ENCODE peak calls at places on chromosomes 16 and 17, in five cellular contexts. M, W, U, A and O are unnamed samples. For H3K27me3, the result is how much of the 10 kb centered on the place peaks cover.

GRCh38 chr17:3474212-3474611 is 1.6 kb upstream of the ASPA start:
- DNase-seq in M (no peak), W (no peak), U (no peak), A (no peak), O (no peak)

GRCh38 chr16:77955127-77955526 is 67.2 kb upstream of the CLEC3A start:
- DNase-seq in M (no peak), W (no peak), U (no peak), A (no peak), O (no peak)

GRCh38 chr16:83068686-83069085 is 441.9 kb downstream of the CDH13 start:
- DNase-seq in M (no peak), W (no peak), U (no peak), A (peak), O (no peak)

GRCh38 chr17:9332164-9332527 is 243.5 kb downstream of the STX8 start:
- DNase-seq in M (no peak), W (no peak), U (no peak), A (no peak), O (no peak)

GRCh38 chr17:67157732-67158639 is 87.0 kb downstream of the HELZ start:
- DNase-seq in M (no peak), W (no peak), U (no peak), A (peak), O (no peak)

GRCh38 chr17:13562271-13562800 is 39.4 kb downstream of the HS3ST3A1 start:
- DNase-seq in M (no peak), W (peak), U (no peak), A (peak), O (no peak)

GRCh38 chr17:48767263-48767774 is 38.8 kb upstream of the HOXB13 start:
- DNase-seq in M (no peak), W (no peak), U (no peak), A (no peak), O (no peak)

GRCh38 chr17:36546418-36547093 is 1.8 kb downstream of the GGNBP2 start:
- DNase-seq in M (no peak), W (no peak), U (no peak), A (no peak), O (no peak)

GRCh38 chr17:77694391-77695363 is 263.8 kb upstream of the TNRC6C start:
- DNase-seq in M (no peak), W (no peak), U (no peak), A (no peak), O (no peak)

GRCh38 chr16:57471852-57472664 is 9.6 kb downstream of the POLR2C start:
- DNase-seq in M (no peak), W (no peak), U (no peak), A (no peak), O (no peak)

GRCh38 chr17:15966183-15966878 is 21.4 kb downstream of the ADORA2B start:
- DNase-seq in M (no peak), W (no peak), U (no peak), A (peak), O (no peak)

GRCh38 chr16:14284371-14284770 is 213.3 kb downstream of the MRTFB start:
- DNase-seq in M (no peak), W (no peak), U (no peak), A (no peak), O (no peak)

GRCh38 chr17:28524476-28525415 is 18.6 kb downstream of the FOXN1 start:
- DNase-seq in M (no peak), W (peak), U (no peak), A (peak), O (peak)

GRCh38 chr16:16151315-16151714 is 72.0 kb downstream of the ABCC6 start:
- DNase-seq in M (no peak), W (no peak), U (no peak), A (peak), O (no peak)
- TF ChIP-seq CTCF in M (no peak), W (no peak), U (no peak), A (no peak), O (no peak)

GRCh38 chr16:71430744-71431143 is 11.1 kb downstream of the TLE7 start:
- DNase-seq in M (no peak), W (no peak), U (no peak), A (no peak), O (no peak)
- H3K27me3 ChIP-seq in M (under half), W (under half), U (under half), A (under half), O (under half)

GRCh38 chr16:30377812-30378235 is 3.2 kb downstream of the MYL11 start:
- DNase-seq in M (peak), W (peak), U (peak), A (peak), O (no peak)

GRCh38 chr16:30380072-30380471 is 2.3 kb downstream of the SEPTIN1 start:
- DNase-seq in M (no peak), W (no peak), U (no peak), A (no peak), O (no peak)

GRCh38 chr16:30377050-30377811 is 2.6 kb downstream of the MYL11 start:
- DNase-seq in M (no peak), W (no peak), U (no peak), A (no peak), O (no peak)

GRCh38 chr16:30379165-30379783 is 3.1 kb downstream of the SEPTIN1 start:
- DNase-seq in M (no peak), W (no peak), U (no peak), A (no peak), O (no peak)

GRCh38 chr16:30378236-30379164 is 3.9 kb downstream of the SEPTIN1 start:
- DNase-seq in M (peak), W (peak), U (peak), A (peak), O (peak)
- TF ChIP-seq CTCF in M (peak), W (peak), U (no peak), A (peak), O (peak)

GRCh38 chr16:85988306-85988705 is 89.3 kb downstream of the IRF8 start:
- DNase-seq in M (no peak), W (no peak), U (no peak), A (no peak), O (no peak)

GRCh38 chr16:85988723-85989313 is 89.9 kb downstream of the IRF8 start:
- DNase-seq in M (no peak), W (no peak), U (no peak), A (no peak), O (no peak)

GRCh38 chr16:85984947-85985451 is 86.0 kb downstream of the IRF8 start:
- DNase-seq in M (no peak), W (no peak), U (no peak), A (no peak), O (no peak)

GRCh38 chr16:85987750-85988078 is 88.8 kb downstream of the IRF8 start:
- DNase-seq in M (no peak), W (no peak), U (no peak), A (no peak), O (no peak)

DNA sequence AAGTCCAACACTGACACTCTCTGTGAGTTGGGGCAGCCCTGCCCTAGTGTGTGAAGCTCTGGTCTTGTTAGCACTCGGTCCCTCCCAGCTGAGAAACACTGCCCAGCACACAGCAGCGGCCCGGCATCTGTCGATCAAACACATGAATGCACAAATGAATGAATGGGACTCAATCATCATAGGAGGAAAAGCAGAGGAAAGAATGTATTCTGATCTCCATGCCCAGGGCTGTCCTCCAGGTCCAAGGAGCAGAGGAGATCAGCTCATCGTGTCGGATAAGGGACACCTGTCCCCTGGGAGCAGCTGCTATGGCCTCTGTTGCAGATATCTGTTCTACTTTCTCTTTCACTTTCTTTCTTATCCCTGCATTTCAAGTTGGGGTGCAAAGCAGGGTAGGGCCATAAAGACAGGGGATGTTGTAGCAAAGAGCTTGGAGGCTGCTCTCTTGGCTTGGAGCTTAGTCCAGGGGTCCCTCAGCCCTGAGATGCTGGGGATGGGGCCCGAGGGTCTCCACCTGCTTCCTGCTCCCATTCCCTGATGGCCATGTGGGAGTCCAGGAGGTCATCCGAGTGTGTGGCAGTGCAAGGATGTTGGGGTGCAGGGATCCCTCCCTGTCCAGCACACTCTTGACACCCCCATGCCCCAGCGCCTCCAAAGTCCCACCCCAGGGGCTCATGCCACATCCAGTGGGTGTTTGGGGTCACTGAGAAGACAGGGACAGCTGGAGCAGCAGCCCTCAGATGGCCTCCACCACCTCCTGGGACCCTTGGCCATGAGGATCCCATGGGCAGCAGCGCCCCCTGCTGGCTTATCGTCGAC is 88.2 kb downstream of the IRF8 start:
- DNase-seq in M (no peak), W (no peak), U (no peak), A (no peak), O (no peak)
- H3K27me3 ChIP-seq in M (under half), W (under half), U (under half), A (half or more), O (under half)

GRCh38 chr17:19339341-19339815 is 23.1 kb downstream of the B9D1 start:
- DNase-seq in M (no peak), W (no peak), U (no peak), A (peak), O (no peak)

GRCh38 chr17:19335951-19336631 is 26.4 kb downstream of the B9D1 start:
- DNase-seq in M (no peak), W (no peak), U (no peak), A (no peak), O (no peak)

GRCh38 chr17:19337712-19338023 is 24.9 kb downstream of the B9D1 start:
- DNase-seq in M (no peak), W (no peak), U (no peak), A (no peak), O (no peak)

GRCh38 chr17:19338031-19338990 is 24.2 kb downstream of the B9D1 start:
- DNase-seq in M (no peak), W (peak), U (no peak), A (peak), O (no peak)

DNA sequence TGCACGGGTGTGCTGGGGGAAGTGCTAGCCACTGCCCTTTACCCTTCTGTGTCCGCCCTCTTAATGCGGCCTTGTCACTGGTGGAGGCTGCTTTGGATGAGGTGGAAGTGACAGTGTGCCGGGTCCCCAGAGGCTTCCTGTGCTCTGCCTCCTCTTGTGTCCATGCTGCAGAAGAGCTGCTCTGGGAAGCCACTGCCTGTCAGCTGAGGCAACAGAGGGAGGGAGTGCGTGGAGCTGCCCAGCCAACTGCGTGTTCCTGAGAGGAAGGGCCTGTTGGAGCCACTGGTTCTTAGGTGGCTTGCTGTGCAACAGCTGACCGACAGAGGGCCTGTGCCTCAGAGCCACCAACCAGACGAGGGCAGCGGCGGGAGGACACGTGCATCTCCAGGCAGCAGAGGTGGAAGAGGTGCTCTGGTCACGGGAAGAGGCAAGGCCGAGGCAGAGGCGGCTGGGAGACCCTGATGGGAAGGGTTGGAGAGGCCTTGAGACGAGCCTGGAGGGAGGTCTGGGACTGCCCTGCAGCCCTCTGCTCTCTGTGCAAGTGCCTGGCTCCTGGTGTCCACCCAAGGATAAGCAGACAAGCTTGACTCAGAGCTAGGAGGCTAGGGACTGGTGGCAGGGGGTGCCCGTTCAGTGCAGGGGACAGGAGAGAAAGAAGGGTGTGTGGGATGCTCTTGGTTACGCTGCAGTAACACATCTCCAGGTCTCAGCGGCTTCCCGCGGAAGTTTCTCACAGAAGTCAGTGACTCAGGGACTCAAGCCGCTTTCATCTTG is 25.4 kb downstream of the B9D1 start:
- DNase-seq in M (no peak), W (no peak), U (no peak), A (no peak), O (no peak)
- TF ChIP-seq CTCF in M (peak), W (no peak), U (no peak), A (no peak), O (no peak)

DNA sequence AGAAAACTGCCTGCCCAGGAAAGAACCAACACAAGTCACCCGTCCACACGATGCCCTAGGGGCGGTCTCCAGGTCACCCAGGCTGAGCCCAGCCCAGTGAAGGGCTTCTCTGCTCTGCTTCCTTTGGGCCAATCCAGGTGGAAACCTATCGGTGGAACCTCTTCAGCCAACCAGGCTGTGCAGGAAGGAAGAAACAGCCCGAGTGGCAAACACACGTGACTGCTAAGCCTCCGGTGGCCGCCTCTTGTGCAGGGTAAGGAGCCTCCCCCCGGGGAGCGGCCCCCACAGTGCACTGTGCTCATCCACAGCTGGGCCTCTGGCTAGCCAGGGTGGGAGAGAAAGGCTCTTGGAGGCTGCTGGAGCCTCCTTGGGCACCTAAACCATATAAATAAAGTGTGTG is 2.5 kb downstream of the RTN4RL1 start:
- DNase-seq in M (no peak), W (no peak), U (no peak), A (no peak), O (no peak)
- H3K27me3 ChIP-seq in M (half or more), W (half or more), U (under half), A (half or more), O (under half)

GRCh38 chr16:89629827-89630610 is 16.6 kb downstream of the DPEP1 start:
- DNase-seq in M (no peak), W (no peak), U (no peak), A (no peak), O (no peak)
- TF ChIP-seq CTCF in M (no peak), W (no peak), U (no peak), A (no peak), O (no peak)

DNA sequence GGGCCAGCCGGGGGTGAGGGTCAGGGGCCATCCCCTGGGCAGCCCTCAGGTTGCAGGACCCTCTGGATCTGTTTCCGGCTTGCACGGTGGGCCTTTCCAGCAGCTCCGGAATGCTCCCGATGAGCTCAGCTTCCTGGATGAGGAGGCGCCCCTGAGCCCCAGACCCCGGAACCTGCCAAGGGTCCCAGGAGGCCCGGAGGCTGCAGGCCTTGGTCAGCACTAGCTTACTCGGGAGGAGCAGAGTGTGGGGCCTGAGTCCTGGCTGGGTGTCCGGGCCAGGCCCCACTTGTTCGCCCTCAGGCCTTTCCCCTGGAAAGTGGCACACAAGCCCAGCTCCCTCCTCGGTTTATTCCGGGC is 7.6 kb upstream of the C1QTNF8 start:
- DNase-seq in M (no peak), W (no peak), U (no peak), A (no peak), O (no peak)
- H3K27me3 ChIP-seq in M (half or more), W (under half), U (under half), A (under half), O (under half)

GRCh38 chr16:3179651-3180050 is 8.4 kb upstream of the OR1F1 start:
- DNase-seq in M (no peak), W (no peak), U (no peak), A (no peak), O (no peak)

GRCh38 chr16:3182608-3183444 is 5.2 kb upstream of the OR1F1 start:
- DNase-seq in M (no peak), W (peak), U (no peak), A (peak), O (no peak)

GRCh38 chr16:3186946-3187690 is 886 bp upstream of the OR1F1 start:
- DNase-seq in M (no peak), W (no peak), U (no peak), A (no peak), O (no peak)

GRCh38 chr16:3180445-3180878 is 7.5 kb upstream of the OR1F1 start:
- DNase-seq in M (no peak), W (peak), U (no peak), A (no peak), O (no peak)

GRCh38 chr16:3183445-3184139 is 4.4 kb upstream of the OR1F1 start:
- DNase-seq in M (no peak), W (peak), U (no peak), A (no peak), O (no peak)
- TF ChIP-seq CTCF in M (no peak), W (no peak), U (no peak), A (no peak), O (no peak)

DNA sequence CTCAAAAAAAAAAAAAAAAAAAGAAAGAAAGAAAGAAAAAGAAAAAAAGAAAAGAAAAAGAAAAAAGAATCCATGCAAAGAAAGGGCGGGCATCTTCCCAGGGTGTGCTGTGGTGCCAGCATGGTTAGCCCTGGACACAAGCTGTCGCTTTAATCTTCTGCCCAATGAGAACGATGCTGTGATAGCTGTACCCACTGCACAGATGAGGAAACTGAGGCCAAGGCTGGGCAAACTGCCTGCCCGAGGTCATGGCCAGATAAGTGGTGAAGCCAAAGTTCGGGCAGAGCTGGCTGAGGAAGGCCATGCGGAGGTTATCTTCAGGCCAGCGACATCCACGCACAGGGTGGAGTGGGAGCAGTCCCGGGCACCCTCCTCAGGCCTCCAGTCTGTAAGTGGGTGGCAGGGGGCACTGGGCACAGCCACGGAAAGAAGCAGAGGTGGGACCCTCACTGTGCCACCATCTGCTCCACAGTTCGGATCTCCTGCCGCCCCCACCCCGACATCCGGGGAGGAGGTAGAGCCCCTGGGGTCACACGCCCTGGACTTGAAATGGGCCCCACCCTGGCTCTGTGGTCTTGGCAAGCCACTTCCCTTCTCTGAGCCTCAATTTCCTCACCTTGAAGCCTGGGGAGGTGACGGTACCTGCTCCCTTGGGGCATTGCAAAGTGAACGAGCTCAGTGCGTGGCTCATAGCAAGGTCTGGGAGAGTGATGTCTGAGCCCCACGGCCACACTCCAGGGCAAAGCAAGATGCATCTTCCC is 6.5 kb downstream of the FBXL16 start:
- DNase-seq in M (no peak), W (no peak), U (no peak), A (no peak), O (no peak)
- H3K27me3 ChIP-seq in M (half or more), W (half or more), U (under half), A (half or more), O (under half)